ENCODE peak calls at places on chromosomes 12 and 14, in six cellular contexts. P is sigmoid colon, E is IMR-90, C is foreskin fibroblast, J is H9, U is GM13977. D is an unnamed sample.

GRCh38 chr14:99270491-99271287 is 1.3 kb downstream of the BCL11B start:
- DNase-seq in P (no peak), E (no peak), C (no peak), J (peak), U (no peak), D (peak)

GRCh38 chr12:124413401-124413800 is 118.5 kb downstream of the RFLNA start:
- DNase-seq in P (no peak), E (no peak), C (no peak), J (no peak), U (no peak), D (no peak)

GRCh38 chr12:78275886-78276285 is 445.2 kb downstream of the NAV3 start:
- DNase-seq in P (no peak), E (no peak), C (no peak), J (no peak), U (no peak), D (no peak)

GRCh38 chr14:69460093-69460701 is 24.3 kb upstream of the PLEKHD1 start:
- DNase-seq in P (peak), E (peak), C (peak), J (no peak), U (peak), D (peak)

GRCh38 chr14:99133563-99134332 is 138.2 kb downstream of the BCL11B start:
- DNase-seq in P (peak), E (no peak), C (no peak), J (peak), U (no peak), D (no peak)

GRCh38 chr12:64814432-64814831 is 10.0 kb upstream of the TBC1D30 start:
- DNase-seq in P (no peak), E (no peak), C (no peak), J (no peak), U (no peak), D (no peak)

GRCh38 chr12:41361791-41362190 is 173.7 kb downstream of the PDZRN4 start:
- DNase-seq in P (no peak), E (no peak), C (no peak), J (no peak), U (no peak), D (no peak)

GRCh38 chr14:69612759-69613145 is 1.4 kb downstream of the SUSD6 start:
- DNase-seq in P (no peak), E (no peak), C (no peak), J (no peak), U (no peak), D (peak)

GRCh38 chr12:21073822-21074460 is 57.1 kb upstream of the SLCO1B1 start:
- DNase-seq in P (no peak), E (no peak), C (no peak), J (peak), U (no peak), D (peak)

GRCh38 chr12:21026302-21026701 is 104.7 kb upstream of the SLCO1B1 start:
- DNase-seq in P (no peak), E (no peak), C (no peak), J (no peak), U (no peak), D (no peak)

GRCh38 chr12:27257104-27257848 is 13.2 kb downstream of the STK38L start:
- DNase-seq in P (no peak), E (peak), C (no peak), J (no peak), U (no peak), D (no peak)

GRCh38 chr12:4269279-4269991 is 4.1 kb upstream of the CCND2 start:
- DNase-seq in P (peak), E (peak), C (no peak), J (peak), U (peak), D (peak)

GRCh38 chr12:115998119-115998633 is 279.3 kb downstream of the MED13L start:
- DNase-seq in P (no peak), E (peak), C (peak), J (peak), U (peak), D (peak)

DNA sequence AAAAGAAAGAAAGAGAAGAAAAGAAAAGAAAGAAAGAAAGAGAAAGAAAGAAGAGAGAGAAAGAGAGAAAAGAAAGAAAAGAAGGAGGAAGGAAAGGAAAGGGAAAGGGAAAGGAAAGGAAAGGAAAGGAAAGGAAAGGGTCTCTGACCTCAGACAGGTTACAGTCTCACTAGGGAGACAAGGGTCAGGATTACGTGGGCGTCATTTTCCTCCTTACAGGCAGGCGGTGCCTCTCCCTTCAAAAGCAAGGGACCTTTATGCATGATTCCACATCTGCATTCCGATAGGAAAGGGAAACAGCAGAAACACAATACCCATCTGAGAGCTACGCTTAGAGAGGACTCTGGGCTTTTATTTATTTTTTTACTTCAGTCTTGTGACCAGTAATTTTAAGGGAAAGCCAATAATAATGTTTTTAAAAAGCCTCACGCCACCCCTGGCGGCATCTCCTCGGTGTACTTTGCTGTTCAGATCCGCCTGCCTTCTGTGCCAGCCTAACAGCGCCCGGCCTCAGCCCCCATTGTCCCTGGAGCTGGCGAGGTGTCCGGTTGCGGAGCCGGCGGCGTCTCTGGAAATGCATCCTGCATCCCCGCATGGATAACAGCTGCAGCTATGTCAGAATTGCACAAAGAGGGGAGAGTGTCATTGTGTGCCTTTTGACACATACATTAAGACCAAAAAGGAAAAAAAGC is 882 bp upstream of the HIP1R start:
- DNase-seq in P (no peak), E (peak), C (no peak), J (peak), U (peak), D (peak)
- TF ChIP-seq CTCF in P (peak), E (no peak), C (no peak), J (peak), U (no peak), D (peak)

DNA sequence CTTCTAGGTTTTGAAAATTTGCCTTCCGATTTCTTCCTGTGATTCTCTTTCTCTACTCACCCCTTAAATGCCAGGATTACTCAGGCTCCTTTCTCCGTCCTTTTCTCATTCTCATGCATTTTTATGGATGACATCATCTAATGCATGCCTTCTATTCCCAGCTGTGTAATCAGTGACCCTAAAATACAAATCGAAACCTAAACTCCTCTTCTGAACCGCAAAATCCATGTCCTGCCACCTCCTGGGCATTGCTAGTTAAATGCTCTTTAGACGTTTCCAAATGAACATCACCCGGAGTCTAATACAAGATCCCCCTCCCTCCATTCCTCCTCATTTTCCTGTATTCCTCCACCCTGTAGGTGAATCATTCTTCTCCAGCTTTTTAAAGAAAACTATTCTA is 1703.1 kb upstream of the FLRT2 start:
- DNase-seq in P (no peak), E (peak), C (peak), J (no peak), U (no peak), D (no peak)
- TF ChIP-seq CTCF in P (no peak), E (no peak), C (peak), J (no peak), U (no peak), D (no peak)

GRCh38 chr12:26150737-26151450 is 26.1 kb upstream of the BHLHE41 start:
- DNase-seq in P (no peak), E (peak), C (peak), J (no peak), U (no peak), D (no peak)

GRCh38 chr12:26156201-26156871 is 31.5 kb upstream of the BHLHE41 start:
- DNase-seq in P (no peak), E (no peak), C (no peak), J (no peak), U (peak), D (no peak)

GRCh38 chr12:26156996-26157395 is 32.2 kb upstream of the BHLHE41 start:
- DNase-seq in P (no peak), E (no peak), C (no peak), J (no peak), U (no peak), D (no peak)

GRCh38 chr12:26152507-26153102 is 27.8 kb upstream of the BHLHE41 start:
- DNase-seq in P (no peak), E (no peak), C (no peak), J (no peak), U (no peak), D (no peak)

DNA sequence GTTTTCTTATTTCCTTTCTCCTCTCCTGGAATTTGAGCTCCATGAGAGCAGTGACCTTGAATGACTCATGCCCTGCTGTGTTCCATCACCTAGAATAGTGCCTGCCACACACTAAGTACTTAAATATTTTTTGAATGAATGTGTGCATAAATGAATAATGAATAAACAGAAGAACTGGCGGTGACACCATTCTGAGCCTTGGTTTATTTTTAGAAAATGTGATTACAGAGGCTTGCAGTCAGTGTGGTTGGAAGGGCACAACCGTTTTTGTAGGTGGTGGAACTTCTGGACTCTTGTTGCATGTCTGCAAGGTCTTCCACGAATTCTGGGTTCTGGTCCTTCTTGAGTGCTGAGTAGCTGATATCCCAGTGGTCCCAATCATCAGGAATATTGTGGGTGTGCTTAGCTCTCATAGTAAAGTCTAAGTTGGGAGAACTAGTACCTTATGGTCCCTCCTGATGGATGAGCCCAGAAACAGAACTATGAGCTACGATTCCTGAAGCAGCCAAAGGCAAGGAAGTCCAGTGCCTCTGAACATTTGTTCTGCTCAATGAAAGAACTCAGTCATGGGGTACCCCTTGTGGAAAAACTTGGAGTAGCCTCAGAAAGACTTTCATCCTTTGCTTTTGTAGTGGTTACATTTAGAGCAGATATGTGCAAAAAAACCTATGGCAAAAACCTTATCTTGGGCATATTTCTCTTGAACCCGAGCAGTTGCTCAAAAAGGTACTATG is 28.8 kb upstream of the BHLHE41 start:
- DNase-seq in P (no peak), E (peak), C (peak), J (no peak), U (no peak), D (peak)
- TF ChIP-seq CTCF in P (no peak), E (peak), C (peak), J (peak), U (no peak), D (peak)

DNA sequence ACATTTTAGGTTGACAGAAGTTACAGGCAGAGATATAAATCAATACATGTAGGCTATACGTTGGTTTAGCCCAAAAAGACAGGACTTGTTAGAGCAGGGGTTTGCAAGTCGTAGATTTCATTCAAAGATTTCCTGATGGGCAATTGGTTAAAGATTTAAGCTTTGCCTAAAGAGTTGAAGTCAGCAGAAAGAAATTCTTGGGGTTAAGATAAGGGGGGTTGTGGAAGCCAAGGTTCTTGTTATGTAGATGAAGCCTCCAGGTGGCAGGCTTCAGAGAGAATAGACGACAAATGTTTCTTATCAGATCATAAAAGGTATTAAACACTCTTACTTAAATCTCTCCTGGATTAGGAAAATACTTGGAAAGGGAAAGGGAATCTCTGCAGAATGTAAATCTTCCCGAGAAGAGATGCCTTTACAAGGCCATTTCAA is 510.8 kb downstream of the TMTC2 start:
- DNase-seq in P (no peak), E (no peak), C (no peak), J (peak), U (no peak), D (no peak)
- TF ChIP-seq CTCF in P (no peak), E (no peak), C (no peak), J (no peak), U (no peak), D (no peak)

GRCh38 chr12:128973883-128974681 is 120.8 kb downstream of the GLT1D1 start:
- DNase-seq in P (no peak), E (no peak), C (no peak), J (no peak), U (no peak), D (no peak)

GRCh38 chr12:128974881-128975280 is 121.6 kb downstream of the GLT1D1 start:
- DNase-seq in P (no peak), E (no peak), C (no peak), J (no peak), U (no peak), D (no peak)

GRCh38 chr12:128971802-128972201 is 118.5 kb downstream of the GLT1D1 start:
- DNase-seq in P (no peak), E (no peak), C (no peak), J (no peak), U (no peak), D (no peak)

GRCh38 chr12:128980623-128981022 is 127.3 kb downstream of the GLT1D1 start:
- DNase-seq in P (no peak), E (no peak), C (no peak), J (no peak), U (no peak), D (no peak)

GRCh38 chr12:128976120-128976519 is 122.8 kb downstream of the GLT1D1 start:
- DNase-seq in P (no peak), E (no peak), C (no peak), J (peak), U (no peak), D (no peak)
- TF ChIP-seq CTCF in P (no peak), E (no peak), C (no peak), J (peak), U (peak), D (no peak)

GRCh38 chr14:24058260-24058950 is 6.6 kb downstream of the CARMIL3 start:
- DNase-seq in P (peak), E (peak), C (peak), J (no peak), U (peak), D (peak)
- TF ChIP-seq CTCF in P (peak), E (peak), C (peak), J (peak), U (peak), D (peak)